ENCODE peak calls at places on chromosomes 5 and 9, in four cellular contexts. One of them, this sample, is unnamed.
A peak's percentile ranks its signal among the peaks of the same experiment; 100 is the strongest.

GRCh38 chr9:27888661-27889295 is 315.5 kb upstream of the C9orf72 start:
- DNase-seq in prostate gland: no peak
- DNase-seq in heart right ventricle: no peak
- DNase-seq in GM23338: peak; percentile 67
- DNase-seq in this sample: no peak

GRCh38 chr5:94378062-94378461 is 240.3 kb downstream of the KIAA0825 start:
- DNase-seq in prostate gland: no peak
- DNase-seq in heart right ventricle: no peak
- DNase-seq in GM23338: no peak
- DNase-seq in this sample: no peak

GRCh38 chr5:131221888-131222287 is 42.0 kb upstream of the CDC42SE2 start:
- DNase-seq in prostate gland: no peak
- DNase-seq in heart right ventricle: no peak
- DNase-seq in GM23338: no peak
- DNase-seq in this sample: no peak

GRCh38 chr5:175873090-175873454 is 1.7 kb downstream of the CPLX2 start:
- DNase-seq in prostate gland: no peak
- DNase-seq in heart right ventricle: no peak
- DNase-seq in GM23338: peak; percentile 79
- DNase-seq in this sample: no peak

GRCh38 chr9:2461886-2462285 is 159.7 kb upstream of the VLDLR start:
- DNase-seq in prostate gland: no peak
- DNase-seq in heart right ventricle: no peak
- DNase-seq in GM23338: no peak
- DNase-seq in this sample: no peak

GRCh38 chr9:133400292-133400691 is 17.5 kb downstream of the REXO4 start:
- DNase-seq in prostate gland: no peak
- DNase-seq in heart right ventricle: no peak
- DNase-seq in GM23338: no peak
- DNase-seq in this sample: no peak

GRCh38 chr5:150213530-150213929 is 23.7 kb downstream of the SLC6A7 start:
- DNase-seq in prostate gland: no peak
- DNase-seq in heart right ventricle: no peak
- DNase-seq in GM23338: no peak
- DNase-seq in this sample: no peak

GRCh38 chr9:4704129-4704528 is 24.8 kb downstream of the CDC37L1 start:
- DNase-seq in prostate gland: no peak
- DNase-seq in heart right ventricle: no peak
- DNase-seq in GM23338: no peak
- DNase-seq in this sample: no peak

GRCh38 chr5:10652606-10653005 is 88.7 kb downstream of the ANKRD33B start:
- DNase-seq in prostate gland: no peak
- DNase-seq in heart right ventricle: no peak
- DNase-seq in GM23338: no peak
- DNase-seq in this sample: no peak

GRCh38 chr5:178288373-178289368 is 56.1 kb upstream of the PHYKPL start:
- DNase-seq in prostate gland: peak; percentile 88
- DNase-seq in heart right ventricle: no peak
- DNase-seq in GM23338: no peak
- DNase-seq in this sample: no peak

GRCh38 chr5:6732634-6733410 is 19.6 kb downstream of the TENT4A start:
- DNase-seq in prostate gland: no peak
- DNase-seq in heart right ventricle: peak; percentile 37
- DNase-seq in GM23338: no peak
- DNase-seq in this sample: peak; percentile 78

GRCh38 chr9:125121156-125121555 is 22.2 kb downstream of the SCAI start:
- DNase-seq in prostate gland: no peak
- DNase-seq in heart right ventricle: no peak
- DNase-seq in GM23338: peak; percentile 58
- DNase-seq in this sample: no peak

GRCh38 chr5:3344671-3345070 is 251.0 kb upstream of the IRX1 start:
- DNase-seq in prostate gland: no peak
- DNase-seq in heart right ventricle: no peak
- DNase-seq in GM23338: no peak
- DNase-seq in this sample: no peak

GRCh38 chr9:121997791-121998190 is 95.3 kb downstream of the TTLL11 start:
- DNase-seq in prostate gland: no peak
- DNase-seq in heart right ventricle: no peak
- DNase-seq in GM23338: no peak
- DNase-seq in this sample: no peak

GRCh38 chr5:81486711-81487110 is 92.8 kb upstream of the ACOT12 start:
- DNase-seq in prostate gland: no peak
- DNase-seq in heart right ventricle: no peak
- DNase-seq in GM23338: peak; percentile 8
- DNase-seq in this sample: no peak

GRCh38 chr5:45383985-45384384 is 312.2 kb downstream of the HCN1 start:
- DNase-seq in prostate gland: no peak
- DNase-seq in heart right ventricle: no peak
- DNase-seq in GM23338: no peak
- DNase-seq in this sample: no peak

GRCh38 chr5:173308226-173308625 is 20.0 kb downstream of the STC2 start:
- DNase-seq in prostate gland: no peak
- DNase-seq in heart right ventricle: no peak
- DNase-seq in GM23338: no peak
- DNase-seq in this sample: no peak

GRCh38 chr5:33195431-33196128 is 245.2 kb upstream of the TARS1 start:
- DNase-seq in prostate gland: no peak
- DNase-seq in heart right ventricle: no peak
- DNase-seq in GM23338: no peak
- DNase-seq in this sample: peak; percentile 28

GRCh38 chr9:129624168-129624759 is 1.7 kb upstream of the NTMT1 start:
- DNase-seq in prostate gland: no peak
- DNase-seq in heart right ventricle: no peak
- DNase-seq in GM23338: peak; percentile 89
- DNase-seq in this sample: no peak

GRCh38 chr5:7779019-7779662 is 71.8 kb downstream of the CFAP90 start:
- DNase-seq in prostate gland: no peak
- DNase-seq in heart right ventricle: no peak
- DNase-seq in GM23338: no peak
- DNase-seq in this sample: no peak

GRCh38 chr9:127801955-127802575 is 617 bp upstream of the FPGS start:
- DNase-seq in prostate gland: no peak
- DNase-seq in heart right ventricle: no peak
- DNase-seq in GM23338: no peak
- DNase-seq in this sample: no peak
- TF ChIP-seq CTCF in prostate gland: no peak
- TF ChIP-seq CTCF in heart right ventricle: no peak
- TF ChIP-seq CTCF in GM23338: peak; percentile 37
- TF ChIP-seq CTCF in this sample: no peak

DNA sequence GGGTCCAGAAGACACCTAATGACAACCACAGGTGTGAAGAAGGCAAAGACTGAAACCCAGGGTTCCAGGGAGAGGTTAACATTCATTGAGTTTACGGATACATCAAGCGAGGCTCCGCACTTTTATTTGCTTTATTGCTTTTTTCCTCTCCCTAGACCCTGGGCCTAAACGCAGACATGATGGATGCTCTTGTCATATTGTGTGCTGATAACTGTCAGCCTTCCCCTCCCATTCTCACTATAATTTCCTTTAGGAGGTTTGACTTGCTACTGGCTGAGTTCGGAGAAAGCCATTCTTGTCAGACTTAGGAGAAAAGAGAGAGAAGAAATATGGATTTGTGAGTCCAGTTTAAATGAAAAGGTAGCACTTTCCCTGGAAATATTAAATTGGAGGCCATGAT is 471.7 kb downstream of the DNAH5 start:
- DNase-seq in prostate gland: no peak
- DNase-seq in heart right ventricle: no peak
- DNase-seq in GM23338: no peak
- DNase-seq in this sample: no peak
- H3K4me3 ChIP-seq in prostate gland: no peak overlapping the region
- H3K4me3 ChIP-seq in heart right ventricle: no peak overlapping the region
- H3K4me3 ChIP-seq in GM23338: no peak overlapping the region
- H3K4me3 ChIP-seq in this sample: no peak overlapping the region

GRCh38 chr5:62418462-62419076 is 6.0 kb downstream of the IPO11 start:
- DNase-seq in prostate gland: no peak
- DNase-seq in heart right ventricle: no peak
- DNase-seq in GM23338: no peak
- DNase-seq in this sample: no peak

GRCh38 chr5:62412549-62413329 is at the start of gene IPO11:
- DNase-seq in prostate gland: peak; percentile 98
- DNase-seq in heart right ventricle: peak; percentile 99
- DNase-seq in GM23338: peak; percentile 100
- DNase-seq in this sample: peak; percentile 95
- TF ChIP-seq CTCF in prostate gland: peak; percentile 34
- TF ChIP-seq CTCF in heart right ventricle: no peak
- TF ChIP-seq CTCF in GM23338: no peak
- TF ChIP-seq CTCF in this sample: no peak

GRCh38 chr9:137463194-137463930 is 4.2 kb upstream of the NSMF start:
- DNase-seq in prostate gland: no peak
- DNase-seq in heart right ventricle: no peak
- DNase-seq in GM23338: no peak
- DNase-seq in this sample: no peak

GRCh38 chr9:137461663-137462395 is 2.7 kb upstream of the NSMF start:
- DNase-seq in prostate gland: no peak
- DNase-seq in heart right ventricle: no peak
- DNase-seq in GM23338: peak; percentile 92
- DNase-seq in this sample: no peak

GRCh38 chr9:137463931-137464290 is 4.8 kb upstream of the NSMF start:
- DNase-seq in prostate gland: no peak
- DNase-seq in heart right ventricle: peak; percentile 2
- DNase-seq in GM23338: no peak
- DNase-seq in this sample: no peak

GRCh38 chr9:137461316-137461662 is 2.2 kb upstream of the NSMF start:
- DNase-seq in prostate gland: no peak
- DNase-seq in heart right ventricle: peak; percentile 5
- DNase-seq in GM23338: no peak
- DNase-seq in this sample: no peak

GRCh38 chr9:137462396-137463193 is 3.5 kb upstream of the NSMF start:
- DNase-seq in prostate gland: no peak
- DNase-seq in heart right ventricle: no peak
- DNase-seq in GM23338: no peak
- DNase-seq in this sample: no peak
- H3K4me3 ChIP-seq in prostate gland: no peak overlapping the region
- H3K4me3 ChIP-seq in heart right ventricle: no peak overlapping the region
- H3K4me3 ChIP-seq in GM23338: no peak overlapping the region
- H3K4me3 ChIP-seq in this sample: no peak overlapping the region

GRCh38 chr9:131008909-131009618 is at the start of gene LAMC3:
- DNase-seq in prostate gland: no peak
- DNase-seq in heart right ventricle: no peak
- DNase-seq in GM23338: peak; percentile 78
- DNase-seq in this sample: no peak
- TF ChIP-seq CTCF in prostate gland: peak; percentile 55
- TF ChIP-seq CTCF in heart right ventricle: no peak
- TF ChIP-seq CTCF in GM23338: peak; percentile 66
- TF ChIP-seq CTCF in this sample: peak; percentile 35

GRCh38 chr9:94894111-94894699 is 167.7 kb downstream of the AOPEP start:
- DNase-seq in prostate gland: no peak
- DNase-seq in heart right ventricle: no peak
- DNase-seq in GM23338: no peak
- DNase-seq in this sample: no peak

GRCh38 chr9:94892675-94893074 is 166.2 kb downstream of the AOPEP start:
- DNase-seq in prostate gland: no peak
- DNase-seq in heart right ventricle: no peak
- DNase-seq in GM23338: no peak
- DNase-seq in this sample: no peak

GRCh38 chr9:94889627-94890026 is 163.1 kb downstream of the AOPEP start:
- DNase-seq in prostate gland: no peak
- DNase-seq in heart right ventricle: no peak
- DNase-seq in GM23338: no peak
- DNase-seq in this sample: no peak

GRCh38 chr9:94888775-94889174 is 162.3 kb downstream of the AOPEP start:
- DNase-seq in prostate gland: no peak
- DNase-seq in heart right ventricle: no peak
- DNase-seq in GM23338: no peak
- DNase-seq in this sample: no peak

GRCh38 chr9:94891183-94891582 is 164.7 kb downstream of the AOPEP start:
- DNase-seq in prostate gland: no peak
- DNase-seq in heart right ventricle: no peak
- DNase-seq in GM23338: no peak
- DNase-seq in this sample: no peak
- H3K4me3 ChIP-seq in prostate gland: no peak overlapping the region
- H3K4me3 ChIP-seq in heart right ventricle: no peak overlapping the region
- H3K4me3 ChIP-seq in GM23338: no peak overlapping the region
- H3K4me3 ChIP-seq in this sample: no peak overlapping the region

GRCh38 chr5:180620014-180620413 is 28.7 kb upstream of the SCGB3A1 start:
- DNase-seq in prostate gland: no peak
- DNase-seq in heart right ventricle: no peak
- DNase-seq in GM23338: no peak
- DNase-seq in this sample: no peak

GRCh38 chr5:180619563-180619915 is 28.2 kb upstream of the SCGB3A1 start:
- DNase-seq in prostate gland: no peak
- DNase-seq in heart right ventricle: no peak
- DNase-seq in GM23338: no peak
- DNase-seq in this sample: no peak

GRCh38 chr5:180621311-180621710 is 28.1 kb downstream of the FLT4 start:
- DNase-seq in prostate gland: no peak
- DNase-seq in heart right ventricle: no peak
- DNase-seq in GM23338: no peak
- DNase-seq in this sample: no peak

GRCh38 chr5:180618487-180618829 is 27.2 kb upstream of the SCGB3A1 start:
- DNase-seq in prostate gland: no peak
- DNase-seq in heart right ventricle: no peak
- DNase-seq in GM23338: no peak
- DNase-seq in this sample: no peak

DNA sequence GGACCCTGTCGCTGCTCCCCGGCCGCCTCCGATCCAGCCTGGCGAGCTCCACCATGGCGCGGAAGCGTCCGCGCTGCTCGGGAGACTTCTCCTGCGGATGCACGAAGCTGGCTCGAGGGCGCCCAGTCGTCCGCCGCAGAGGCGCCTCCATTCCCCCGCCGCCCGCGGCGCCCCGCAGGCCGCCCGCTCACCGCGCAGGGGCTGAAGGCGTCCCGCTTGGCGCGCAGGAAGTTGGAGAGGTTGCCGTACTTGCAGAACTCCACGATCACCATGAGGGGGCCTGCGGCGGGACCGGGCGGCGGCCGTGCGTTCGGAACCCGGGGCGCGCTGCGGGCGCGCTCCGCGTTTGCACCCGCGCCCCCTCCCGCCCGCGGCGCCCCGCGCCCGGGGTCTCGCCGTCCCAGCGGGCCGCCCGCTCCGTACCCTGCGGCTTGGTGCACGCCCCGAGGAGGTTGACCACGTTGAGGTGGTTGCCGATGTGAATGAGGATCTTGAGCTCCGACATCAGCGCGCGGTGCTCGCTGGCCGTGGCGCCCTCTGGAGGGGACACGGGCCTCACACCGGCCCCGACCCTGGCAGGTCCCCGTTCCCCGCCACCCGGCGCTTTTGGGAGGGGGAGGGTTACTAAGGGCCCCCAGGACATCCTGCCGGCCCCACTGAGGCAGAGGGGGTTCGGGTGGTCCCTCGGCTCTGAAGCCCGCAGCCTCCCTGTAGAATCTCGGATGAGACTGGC is 27.7 kb upstream of the SCGB3A1 start:
- DNase-seq in prostate gland: no peak
- DNase-seq in heart right ventricle: no peak
- DNase-seq in GM23338: peak; percentile 83
- DNase-seq in this sample: peak; percentile 3
- TF ChIP-seq CTCF in prostate gland: no peak
- TF ChIP-seq CTCF in heart right ventricle: no peak
- TF ChIP-seq CTCF in GM23338: peak; percentile 78
- TF ChIP-seq CTCF in this sample: peak; percentile 48

GRCh38 chr5:107704686-107705389 is 34.1 kb upstream of the EFNA5 start:
- DNase-seq in prostate gland: no peak
- DNase-seq in heart right ventricle: no peak
- DNase-seq in GM23338: no peak
- DNase-seq in this sample: no peak
- H3K4me3 ChIP-seq in prostate gland: no peak overlapping the region
- H3K4me3 ChIP-seq in heart right ventricle: peak overlapping the region; percentile 19
- H3K4me3 ChIP-seq in GM23338: no peak overlapping the region
- H3K4me3 ChIP-seq in this sample: peak overlapping the region; percentile 24

This sample was measured in retinal pigment epithelial cell.